ENCODE peak calls at places on chromosomes 3 and 15, in ten cellular contexts. One of them, this sample, is unnamed.

GRCh38 chr3:55362206-55362960 is 124.7 kb downstream of the WNT5A start:
- DNase-seq in uterus: no peak
- DNase-seq in activated T-cell treated with anti-CD3 and anti-CD28 coated beads, Interleukin-2, amount 50 U/mL, for 1 hour: no peak
- DNase-seq in cardiac muscle cell: peak; percentile 37
- DNase-seq in NCI-H1105: no peak
- DNase-seq in NCI-H2029: no peak
- DNase-seq in HEK293T: no peak
- DNase-seq in M059J: peak; percentile 42
- DNase-seq in GM04504: no peak
- DNase-seq in epithelial cell of proximal tubule: no peak
- DNase-seq in this sample: no peak

GRCh38 chr15:72727154-72727553 is 41.1 kb downstream of the BBS4 start:
- DNase-seq in uterus: no peak
- DNase-seq in activated T-cell treated with anti-CD3 and anti-CD28 coated beads, Interleukin-2, amount 50 U/mL, for 1 hour: no peak
- DNase-seq in cardiac muscle cell: no peak
- DNase-seq in NCI-H1105: no peak
- DNase-seq in NCI-H2029: no peak
- DNase-seq in HEK293T: no peak
- DNase-seq in M059J: no peak
- DNase-seq in GM04504: no peak
- DNase-seq in epithelial cell of proximal tubule: no peak
- DNase-seq in this sample: no peak

GRCh38 chr3:50318615-50319014 is 3.9 kb downstream of the HYAL2 start:
- DNase-seq in uterus: no peak
- DNase-seq in activated T-cell treated with anti-CD3 and anti-CD28 coated beads, Interleukin-2, amount 50 U/mL, for 1 hour: no peak
- DNase-seq in cardiac muscle cell: no peak
- DNase-seq in NCI-H1105: no peak
- DNase-seq in NCI-H2029: no peak
- DNase-seq in HEK293T: no peak
- DNase-seq in M059J: no peak
- DNase-seq in GM04504: no peak
- DNase-seq in epithelial cell of proximal tubule: no peak
- DNase-seq in this sample: no peak

GRCh38 chr15:31278544-31279220 is 48.0 kb upstream of the KLF13 start:
- DNase-seq in uterus: peak; percentile 9
- DNase-seq in activated T-cell treated with anti-CD3 and anti-CD28 coated beads, Interleukin-2, amount 50 U/mL, for 1 hour: no peak
- DNase-seq in cardiac muscle cell: no peak
- DNase-seq in NCI-H1105: no peak
- DNase-seq in NCI-H2029: no peak
- DNase-seq in HEK293T: no peak
- DNase-seq in M059J: no peak
- DNase-seq in GM04504: no peak
- DNase-seq in epithelial cell of proximal tubule: no peak
- DNase-seq in this sample: peak; percentile 45

GRCh38 chr3:155334897-155335883 is 41.7 kb upstream of the STRIT1 start:
- DNase-seq in uterus: no peak
- DNase-seq in activated T-cell treated with anti-CD3 and anti-CD28 coated beads, Interleukin-2, amount 50 U/mL, for 1 hour: no peak
- DNase-seq in cardiac muscle cell: no peak
- DNase-seq in NCI-H1105: no peak
- DNase-seq in NCI-H2029: no peak
- DNase-seq in HEK293T: no peak
- DNase-seq in M059J: no peak
- DNase-seq in GM04504: no peak
- DNase-seq in epithelial cell of proximal tubule: no peak
- DNase-seq in this sample: no peak

GRCh38 chr3:196627043-196627442 is 12.5 kb upstream of the NRROS start:
- DNase-seq in uterus: no peak
- DNase-seq in activated T-cell treated with anti-CD3 and anti-CD28 coated beads, Interleukin-2, amount 50 U/mL, for 1 hour: no peak
- DNase-seq in cardiac muscle cell: no peak
- DNase-seq in NCI-H1105: no peak
- DNase-seq in NCI-H2029: no peak
- DNase-seq in HEK293T: no peak
- DNase-seq in M059J: peak; percentile 46
- DNase-seq in GM04504: no peak
- DNase-seq in epithelial cell of proximal tubule: no peak
- DNase-seq in this sample: no peak

GRCh38 chr3:94066829-94067470 is 4.1 kb downstream of the NSUN3 start:
- DNase-seq in uterus: no peak
- DNase-seq in activated T-cell treated with anti-CD3 and anti-CD28 coated beads, Interleukin-2, amount 50 U/mL, for 1 hour: no peak
- DNase-seq in cardiac muscle cell: no peak
- DNase-seq in NCI-H1105: no peak
- DNase-seq in NCI-H2029: no peak
- DNase-seq in HEK293T: no peak
- DNase-seq in M059J: no peak
- DNase-seq in GM04504: no peak
- DNase-seq in epithelial cell of proximal tubule: no peak
- DNase-seq in this sample: no peak

GRCh38 chr15:80367094-80367493 is 37.1 kb upstream of the ARNT2 start:
- DNase-seq in uterus: no peak
- DNase-seq in activated T-cell treated with anti-CD3 and anti-CD28 coated beads, Interleukin-2, amount 50 U/mL, for 1 hour: no peak
- DNase-seq in cardiac muscle cell: peak; percentile 10
- DNase-seq in NCI-H1105: no peak
- DNase-seq in NCI-H2029: no peak
- DNase-seq in HEK293T: peak; percentile 26
- DNase-seq in M059J: peak; percentile 15
- DNase-seq in GM04504: no peak
- DNase-seq in epithelial cell of proximal tubule: no peak
- DNase-seq in this sample: no peak

GRCh38 chr15:68706256-68706655 is 114.4 kb downstream of the ANP32A start:
- DNase-seq in uterus: no peak
- DNase-seq in activated T-cell treated with anti-CD3 and anti-CD28 coated beads, Interleukin-2, amount 50 U/mL, for 1 hour: no peak
- DNase-seq in cardiac muscle cell: no peak
- DNase-seq in NCI-H1105: no peak
- DNase-seq in NCI-H2029: no peak
- DNase-seq in HEK293T: no peak
- DNase-seq in M059J: no peak
- DNase-seq in GM04504: no peak
- DNase-seq in epithelial cell of proximal tubule: no peak
- DNase-seq in this sample: no peak

GRCh38 chr15:41546846-41547786 is 3.1 kb upstream of the RPAP1 start:
- DNase-seq in uterus: no peak
- DNase-seq in activated T-cell treated with anti-CD3 and anti-CD28 coated beads, Interleukin-2, amount 50 U/mL, for 1 hour: no peak
- DNase-seq in cardiac muscle cell: no peak
- DNase-seq in NCI-H1105: no peak
- DNase-seq in NCI-H2029: no peak
- DNase-seq in HEK293T: no peak
- DNase-seq in M059J: peak; percentile 92
- DNase-seq in GM04504: peak; percentile 38
- DNase-seq in epithelial cell of proximal tubule: no peak
- DNase-seq in this sample: no peak

GRCh38 chr3:179272385-179272784 is 21.5 kb upstream of the KCNMB3 start:
- DNase-seq in uterus: no peak
- DNase-seq in activated T-cell treated with anti-CD3 and anti-CD28 coated beads, Interleukin-2, amount 50 U/mL, for 1 hour: no peak
- DNase-seq in cardiac muscle cell: no peak
- DNase-seq in NCI-H1105: no peak
- DNase-seq in NCI-H2029: no peak
- DNase-seq in HEK293T: no peak
- DNase-seq in M059J: peak; percentile 34
- DNase-seq in GM04504: no peak
- DNase-seq in epithelial cell of proximal tubule: no peak
- DNase-seq in this sample: no peak

GRCh38 chr3:30097022-30097650 is 509.3 kb upstream of the TGFBR2 start:
- DNase-seq in uterus: no peak
- DNase-seq in activated T-cell treated with anti-CD3 and anti-CD28 coated beads, Interleukin-2, amount 50 U/mL, for 1 hour: no peak
- DNase-seq in cardiac muscle cell: no peak
- DNase-seq in NCI-H1105: no peak
- DNase-seq in NCI-H2029: no peak
- DNase-seq in HEK293T: no peak
- DNase-seq in M059J: no peak
- DNase-seq in GM04504: no peak
- DNase-seq in epithelial cell of proximal tubule: no peak
- DNase-seq in this sample: no peak

GRCh38 chr3:43176666-43177065 is 70.8 kb upstream of the POMGNT2 start:
- DNase-seq in uterus: no peak
- DNase-seq in activated T-cell treated with anti-CD3 and anti-CD28 coated beads, Interleukin-2, amount 50 U/mL, for 1 hour: no peak
- DNase-seq in cardiac muscle cell: no peak
- DNase-seq in NCI-H1105: no peak
- DNase-seq in NCI-H2029: no peak
- DNase-seq in HEK293T: no peak
- DNase-seq in M059J: no peak
- DNase-seq in GM04504: no peak
- DNase-seq in epithelial cell of proximal tubule: no peak
- DNase-seq in this sample: no peak

GRCh38 chr3:159828542-159828943 is 160.1 kb upstream of the IL12A start:
- DNase-seq in uterus: no peak
- DNase-seq in activated T-cell treated with anti-CD3 and anti-CD28 coated beads, Interleukin-2, amount 50 U/mL, for 1 hour: no peak
- DNase-seq in cardiac muscle cell: peak; percentile 76
- DNase-seq in NCI-H1105: peak; percentile 86
- DNase-seq in NCI-H2029: peak; percentile 24
- DNase-seq in HEK293T: peak; percentile 45
- DNase-seq in M059J: peak; percentile 66
- DNase-seq in GM04504: peak; percentile 47
- DNase-seq in epithelial cell of proximal tubule: no peak
- DNase-seq in this sample: no peak